ENCODE peak calls at places on chromosomes 2 and 18, in four cellular contexts. W is K562, F is GM12878, U is H1. T is an unnamed sample.
A peak's percentile ranks its signal among the peaks of the same experiment; 100 is the strongest.

GRCh38 chr2:12714391-12715221 is 2.1 kb upstream of the TRIB2 start:
- DNase-seq in U (no peak), W (no peak), F (no peak), T (no peak)

GRCh38 chr2:22904126-22904684 is 480.8 kb upstream of the KLHL29 start:
- DNase-seq in F (no peak), W (peak; percentile 32), U (peak; percentile 10), T (peak; percentile 10)

GRCh38 chr2:238965371-238966273 is 117.7 kb downstream of the TWIST2 start:
- DNase-seq in F (no peak), U (no peak), W (no peak), T (no peak)

GRCh38 chr2:16301961-16302360 is 361.6 kb downstream of the MYCN start:
- DNase-seq in W (no peak), F (no peak), U (no peak), T (no peak)

GRCh38 chr2:16311521-16312440 is 353.9 kb downstream of the CYRIA start:
- DNase-seq in U (no peak), F (no peak), W (no peak), T (no peak)

GRCh38 chr2:55054476-55054875 is 4.2 kb upstream of the RTN4 start:
- DNase-seq in F (no peak), U (no peak), W (no peak), T (no peak)

GRCh38 chr2:53724511-53724910 is 43.1 kb upstream of the CHAC2 start:
- DNase-seq in U (no peak), F (no peak), W (no peak), T (no peak)

GRCh38 chr2:46481541-46482193 is 2.3 kb downstream of the TMEM247 start:
- DNase-seq in F (no peak), W (no peak), U (no peak), T (no peak)

GRCh38 chr2:43227830-43228280 is 1.4 kb upstream of the ZFP36L2 start:
- DNase-seq in W (no peak), U (no peak), F (no peak), T (peak; percentile 74)

GRCh38 chr2:43226558-43226954 is at the start of gene ZFP36L2:
- DNase-seq in W (peak; percentile 96), U (no peak), F (no peak), T (peak; percentile 92)

GRCh38 chr2:43228782-43229659 is 2.6 kb upstream of the ZFP36L2 start:
- DNase-seq in F (no peak), W (no peak), U (no peak), T (no peak)

GRCh38 chr2:43226955-43227829 is 786 bp upstream of the ZFP36L2 start:
- DNase-seq in U (no peak), W (peak; percentile 91), F (no peak), T (peak; percentile 93)

DNA sequence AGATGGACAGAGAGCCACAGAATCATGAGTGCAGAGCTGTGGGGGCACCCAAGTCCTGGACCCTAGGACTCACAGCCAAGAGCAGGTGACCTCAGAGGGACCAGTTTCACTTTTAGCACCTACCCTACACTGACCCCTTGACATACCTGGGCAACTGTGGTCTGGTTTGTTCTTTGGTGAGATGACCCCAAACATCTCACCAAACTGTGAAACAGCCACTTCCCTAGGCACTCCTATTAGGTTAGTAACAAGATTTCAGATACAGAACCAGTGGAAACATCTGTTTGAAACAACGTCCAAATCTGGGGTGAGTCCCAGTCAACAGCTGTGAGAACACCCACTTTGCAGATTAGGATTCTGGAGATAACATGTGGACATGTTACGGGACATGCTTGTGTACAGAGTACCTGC is 1.9 kb upstream of the ZFP36L2 start:
- DNase-seq in W (peak; percentile 55), U (no peak), F (no peak), T (no peak)
- TF ChIP-seq ATF2 in W (no peak), U (no peak), F (no peak), T (no peak)

GRCh38 chr2:101179982-101180381 is 28.8 kb upstream of the TBC1D8 start:
- DNase-seq in W (no peak), F (no peak), U (no peak), T (no peak)

GRCh38 chr2:101173707-101174295 is 22.6 kb upstream of the TBC1D8 start:
- DNase-seq in W (no peak), F (peak; percentile 15), U (no peak), T (no peak)

GRCh38 chr2:101175991-101176390 is 24.8 kb upstream of the TBC1D8 start:
- DNase-seq in W (no peak), F (no peak), U (no peak), T (peak; percentile 86)
- TF ChIP-seq SP1 in W (no peak), F (no peak), U (no peak), T (no peak)

GRCh38 chr2:3025261-3025660 is 352.4 kb downstream of the EIPR1 start:
- DNase-seq in U (no peak), F (no peak), W (no peak), T (no peak)

GRCh38 chr2:3021720-3022119 is 355.9 kb downstream of the EIPR1 start:
- DNase-seq in W (no peak), U (no peak), F (no peak), T (no peak)

GRCh38 chr2:3024401-3024935 is 353.1 kb downstream of the EIPR1 start:
- DNase-seq in W (no peak), F (no peak), U (no peak), T (no peak)

GRCh38 chr2:3023531-3023930 is 354.1 kb downstream of the EIPR1 start:
- DNase-seq in F (no peak), U (no peak), W (no peak), T (no peak)

GRCh38 chr2:3022841-3023372 is 354.7 kb downstream of the EIPR1 start:
- DNase-seq in W (no peak), F (no peak), U (no peak), T (no peak)
- TF ChIP-seq BRCA1 in W (no peak), F (no peak), U (no peak), T (no peak)

GRCh38 chr18:32019251-32019943 is 772 bp downstream of the RNF125 start:
- DNase-seq in F (no peak), U (peak; percentile 9), W (peak; percentile 6), T (peak; percentile 39)

GRCh38 chr18:32025744-32026143 is 7.1 kb downstream of the RNF125 start:
- DNase-seq in F (no peak), W (no peak), U (no peak), T (no peak)

GRCh38 chr18:32026491-32027086 is 8.0 kb downstream of the RNF125 start:
- DNase-seq in F (no peak), U (no peak), W (no peak), T (no peak)

GRCh38 chr18:32018331-32019250 is at the start of gene RNF125:
- DNase-seq in W (peak; percentile 92), F (peak; percentile 69), U (peak; percentile 78), T (peak; percentile 5)

DNA sequence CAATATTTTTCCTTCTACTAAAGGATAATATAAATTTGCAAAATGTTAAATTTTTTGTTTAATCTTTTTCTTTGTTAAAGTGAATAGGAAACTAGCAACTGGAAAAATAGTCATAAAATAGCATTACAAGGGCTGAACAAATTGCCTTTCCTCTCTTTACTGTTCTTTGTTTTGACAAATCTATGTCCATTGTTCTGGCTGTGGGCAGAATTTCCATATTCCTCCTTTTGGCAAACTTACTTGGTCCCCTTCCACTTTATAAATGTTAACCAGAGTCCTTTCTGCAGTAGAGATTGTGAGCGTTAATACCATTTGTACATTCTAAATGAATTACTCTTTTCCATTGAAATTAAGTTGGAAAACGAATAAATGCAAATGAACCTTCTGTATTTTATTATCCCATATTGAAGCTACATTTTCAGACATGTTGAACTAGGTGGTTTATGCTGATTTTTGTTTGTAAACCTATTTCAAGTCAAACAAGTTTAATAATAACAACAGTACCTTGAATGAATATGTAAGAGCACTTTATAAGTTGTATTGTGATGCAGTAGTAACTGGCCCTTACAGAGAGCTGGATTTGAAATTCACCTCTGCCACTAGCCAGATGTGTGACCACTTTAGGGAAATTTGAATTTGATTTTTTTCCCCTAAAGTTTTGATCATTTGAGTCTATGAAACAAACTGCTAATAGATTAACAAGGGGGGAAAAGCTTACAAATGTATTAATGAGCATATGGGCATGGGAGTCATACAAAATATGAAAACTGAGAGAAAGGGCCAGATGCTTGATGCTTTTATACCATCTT is 3.3 kb downstream of the RNF125 start:
- DNase-seq in U (no peak), W (no peak), F (no peak), T (no peak)
- TF ChIP-seq ATF2 in U (no peak), W (no peak), F (no peak), T (no peak)

GRCh38 chr2:235981629-235982028 is 186.6 kb downstream of the GBX2 start:
- DNase-seq in F (no peak), U (peak; percentile 27), W (no peak), T (no peak)

GRCh38 chr2:235977445-235977844 is 190.7 kb downstream of the GBX2 start:
- DNase-seq in W (no peak), U (no peak), F (no peak), T (no peak)

GRCh38 chr2:235978022-235978421 is 190.2 kb downstream of the GBX2 start:
- DNase-seq in F (no peak), U (no peak), W (no peak), T (no peak)

GRCh38 chr2:235976956-235977355 is 191.2 kb downstream of the GBX2 start:
- DNase-seq in W (no peak), F (no peak), U (no peak), T (no peak)

DNA sequence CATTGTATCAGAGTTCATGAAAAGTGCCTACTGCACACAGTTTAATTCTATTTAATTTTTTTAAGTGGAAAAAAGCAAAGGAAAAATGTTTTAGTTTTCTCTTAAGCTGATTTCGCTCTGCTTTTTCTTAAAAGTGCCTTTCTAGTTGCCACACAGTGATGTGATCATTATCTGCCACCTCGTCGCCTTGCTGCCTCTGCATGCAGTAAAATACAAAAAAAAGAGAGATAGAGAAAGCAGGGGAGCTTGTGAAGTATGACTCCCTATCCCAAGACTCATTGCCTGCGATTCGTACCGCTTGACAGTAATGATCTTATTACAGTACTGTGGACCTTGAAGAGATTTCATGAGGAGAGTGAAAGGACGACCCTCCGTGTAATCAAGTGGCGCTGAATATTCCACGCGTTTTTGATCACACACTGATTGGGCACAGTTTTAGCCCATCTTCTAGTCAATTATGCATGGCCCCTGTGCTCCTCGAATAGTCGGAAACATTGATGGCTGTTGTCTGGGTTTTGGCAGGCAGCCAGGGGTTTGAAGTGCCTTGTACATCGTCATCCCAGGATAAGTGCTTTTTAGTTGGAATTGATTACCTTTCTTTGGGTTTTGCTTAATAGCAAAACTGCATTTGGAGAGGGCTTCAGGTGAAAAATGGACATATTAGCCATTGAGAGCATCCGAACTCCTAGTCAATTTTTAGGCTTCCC is 188.3 kb downstream of the GBX2 start:
- DNase-seq in W (no peak), F (no peak), U (no peak), T (no peak)
- TF ChIP-seq SP1 in W (no peak), F (no peak), U (no peak), T (no peak)

GRCh38 chr2:186718895-186719294 is 25.0 kb downstream of the FAM171B start:
- DNase-seq in F (no peak), U (no peak), W (no peak), T (no peak)
- TF ChIP-seq BRCA1 in F (no peak), U (no peak), W (no peak), T (no peak)

T was measured in HepG2.